ENCODE peak calls at places on chromosomes 6 and 20, in ten cellular contexts. One of them, this sample, is unnamed.

GRCh38 chr20:41203660-41204059 is 66.3 kb downstream of the PLCG1 start:
- DNase-seq in activated CD4-positive, alpha-beta T cell treated with anti-CD3 and anti-CD28 coated beads, Interleukin-2, amount 10 ng/mL, durations not matched to agents 7 days and 5 days: no peak
- DNase-seq in CD4-positive, CD25-positive, alpha-beta regulatory T cell: no peak
- DNase-seq in D341Med: no peak
- DNase-seq in SJSA1: no peak
- DNase-seq in gastrocnemius medialis: no peak
- DNase-seq in HEK293T: no peak
- DNase-seq in nephron progenitor cell: no peak
- DNase-seq in EH: no peak
- DNase-seq in NCI-H187: no peak
- DNase-seq in this sample: no peak

GRCh38 chr6:160042788-160043301 is 74.0 kb downstream of the IGF2R start:
- DNase-seq in activated CD4-positive, alpha-beta T cell treated with anti-CD3 and anti-CD28 coated beads, Interleukin-2, amount 10 ng/mL, durations not matched to agents 7 days and 5 days: no peak
- DNase-seq in CD4-positive, CD25-positive, alpha-beta regulatory T cell: no peak
- DNase-seq in D341Med: no peak
- DNase-seq in SJSA1: no peak
- DNase-seq in gastrocnemius medialis: no peak
- DNase-seq in HEK293T: no peak
- DNase-seq in nephron progenitor cell: no peak
- DNase-seq in EH: peak; percentile 69
- DNase-seq in NCI-H187: no peak
- DNase-seq in this sample: peak; percentile 20

GRCh38 chr6:21742238-21742660 is 148.7 kb downstream of the SOX4 start:
- DNase-seq in activated CD4-positive, alpha-beta T cell treated with anti-CD3 and anti-CD28 coated beads, Interleukin-2, amount 10 ng/mL, durations not matched to agents 7 days and 5 days: no peak
- DNase-seq in CD4-positive, CD25-positive, alpha-beta regulatory T cell: no peak
- DNase-seq in D341Med: no peak
- DNase-seq in SJSA1: no peak
- DNase-seq in gastrocnemius medialis: no peak
- DNase-seq in HEK293T: no peak
- DNase-seq in nephron progenitor cell: no peak
- DNase-seq in EH: peak; percentile 85
- DNase-seq in NCI-H187: no peak
- DNase-seq in this sample: peak; percentile 98

GRCh38 chr6:156832166-156832743 is 55.1 kb downstream of the ARID1B start:
- DNase-seq in activated CD4-positive, alpha-beta T cell treated with anti-CD3 and anti-CD28 coated beads, Interleukin-2, amount 10 ng/mL, durations not matched to agents 7 days and 5 days: no peak
- DNase-seq in CD4-positive, CD25-positive, alpha-beta regulatory T cell: no peak
- DNase-seq in D341Med: no peak
- DNase-seq in SJSA1: no peak
- DNase-seq in gastrocnemius medialis: no peak
- DNase-seq in HEK293T: no peak
- DNase-seq in nephron progenitor cell: no peak
- DNase-seq in EH: peak; percentile 42
- DNase-seq in NCI-H187: peak; percentile 23
- DNase-seq in this sample: peak; percentile 72

GRCh38 chr6:113560908-113561307 is 296.2 kb upstream of the MARCKS start:
- DNase-seq in activated CD4-positive, alpha-beta T cell treated with anti-CD3 and anti-CD28 coated beads, Interleukin-2, amount 10 ng/mL, durations not matched to agents 7 days and 5 days: no peak
- DNase-seq in CD4-positive, CD25-positive, alpha-beta regulatory T cell: no peak
- DNase-seq in D341Med: no peak
- DNase-seq in SJSA1: no peak
- DNase-seq in gastrocnemius medialis: no peak
- DNase-seq in HEK293T: no peak
- DNase-seq in nephron progenitor cell: no peak
- DNase-seq in EH: peak; percentile 85
- DNase-seq in NCI-H187: no peak
- DNase-seq in this sample: peak; percentile 84

GRCh38 chr6:5249451-5250122 is 11.2 kb downstream of the LYRM4 start:
- DNase-seq in activated CD4-positive, alpha-beta T cell treated with anti-CD3 and anti-CD28 coated beads, Interleukin-2, amount 10 ng/mL, durations not matched to agents 7 days and 5 days: no peak
- DNase-seq in CD4-positive, CD25-positive, alpha-beta regulatory T cell: no peak
- DNase-seq in D341Med: no peak
- DNase-seq in SJSA1: no peak
- DNase-seq in gastrocnemius medialis: no peak
- DNase-seq in HEK293T: no peak
- DNase-seq in nephron progenitor cell: no peak
- DNase-seq in EH: no peak
- DNase-seq in NCI-H187: no peak
- DNase-seq in this sample: no peak

GRCh38 chr20:14543040-14543439 is 205.6 kb upstream of the FLRT3 start:
- DNase-seq in activated CD4-positive, alpha-beta T cell treated with anti-CD3 and anti-CD28 coated beads, Interleukin-2, amount 10 ng/mL, durations not matched to agents 7 days and 5 days: no peak
- DNase-seq in CD4-positive, CD25-positive, alpha-beta regulatory T cell: no peak
- DNase-seq in D341Med: no peak
- DNase-seq in SJSA1: no peak
- DNase-seq in gastrocnemius medialis: no peak
- DNase-seq in HEK293T: no peak
- DNase-seq in nephron progenitor cell: no peak
- DNase-seq in EH: no peak
- DNase-seq in NCI-H187: no peak
- DNase-seq in this sample: peak; percentile 13

GRCh38 chr20:3084986-3085360 is 449 bp upstream of the AVP start:
- DNase-seq in activated CD4-positive, alpha-beta T cell treated with anti-CD3 and anti-CD28 coated beads, Interleukin-2, amount 10 ng/mL, durations not matched to agents 7 days and 5 days: no peak
- DNase-seq in CD4-positive, CD25-positive, alpha-beta regulatory T cell: no peak
- DNase-seq in D341Med: peak; percentile 33
- DNase-seq in SJSA1: no peak
- DNase-seq in gastrocnemius medialis: no peak
- DNase-seq in HEK293T: no peak
- DNase-seq in nephron progenitor cell: no peak
- DNase-seq in EH: no peak
- DNase-seq in NCI-H187: no peak
- DNase-seq in this sample: no peak

GRCh38 chr6:15254074-15254975 is 8.5 kb downstream of the JARID2 start:
- DNase-seq in activated CD4-positive, alpha-beta T cell treated with anti-CD3 and anti-CD28 coated beads, Interleukin-2, amount 10 ng/mL, durations not matched to agents 7 days and 5 days: no peak
- DNase-seq in CD4-positive, CD25-positive, alpha-beta regulatory T cell: no peak
- DNase-seq in D341Med: no peak
- DNase-seq in SJSA1: peak; percentile 83
- DNase-seq in gastrocnemius medialis: no peak
- DNase-seq in HEK293T: no peak
- DNase-seq in nephron progenitor cell: no peak
- DNase-seq in EH: peak; percentile 28
- DNase-seq in NCI-H187: peak; percentile 19
- DNase-seq in this sample: no peak

GRCh38 chr6:41302638-41303037 is 16.2 kb upstream of the TREM1 start:
- DNase-seq in activated CD4-positive, alpha-beta T cell treated with anti-CD3 and anti-CD28 coated beads, Interleukin-2, amount 10 ng/mL, durations not matched to agents 7 days and 5 days: no peak
- DNase-seq in CD4-positive, CD25-positive, alpha-beta regulatory T cell: no peak
- DNase-seq in D341Med: no peak
- DNase-seq in SJSA1: no peak
- DNase-seq in gastrocnemius medialis: no peak
- DNase-seq in HEK293T: no peak
- DNase-seq in nephron progenitor cell: no peak
- DNase-seq in EH: no peak
- DNase-seq in NCI-H187: no peak
- DNase-seq in this sample: no peak

GRCh38 chr6:66897576-66897975 is 1190.5 kb upstream of the EYS start:
- DNase-seq in activated CD4-positive, alpha-beta T cell treated with anti-CD3 and anti-CD28 coated beads, Interleukin-2, amount 10 ng/mL, durations not matched to agents 7 days and 5 days: no peak
- DNase-seq in CD4-positive, CD25-positive, alpha-beta regulatory T cell: no peak
- DNase-seq in D341Med: no peak
- DNase-seq in SJSA1: no peak
- DNase-seq in gastrocnemius medialis: no peak
- DNase-seq in HEK293T: no peak
- DNase-seq in nephron progenitor cell: no peak
- DNase-seq in EH: no peak
- DNase-seq in NCI-H187: no peak
- DNase-seq in this sample: peak; percentile 1

GRCh38 chr20:38930242-38930569 is 4.0 kb downstream of the FAM83D start:
- DNase-seq in activated CD4-positive, alpha-beta T cell treated with anti-CD3 and anti-CD28 coated beads, Interleukin-2, amount 10 ng/mL, durations not matched to agents 7 days and 5 days: no peak
- DNase-seq in CD4-positive, CD25-positive, alpha-beta regulatory T cell: no peak
- DNase-seq in D341Med: no peak
- DNase-seq in SJSA1: no peak
- DNase-seq in gastrocnemius medialis: no peak
- DNase-seq in HEK293T: no peak
- DNase-seq in nephron progenitor cell: no peak
- DNase-seq in EH: no peak
- DNase-seq in NCI-H187: no peak
- DNase-seq in this sample: no peak

GRCh38 chr20:63167918-63168520 is 47.9 kb downstream of the YTHDF1 start:
- DNase-seq in activated CD4-positive, alpha-beta T cell treated with anti-CD3 and anti-CD28 coated beads, Interleukin-2, amount 10 ng/mL, durations not matched to agents 7 days and 5 days: no peak
- DNase-seq in CD4-positive, CD25-positive, alpha-beta regulatory T cell: no peak
- DNase-seq in D341Med: no peak
- DNase-seq in SJSA1: no peak
- DNase-seq in gastrocnemius medialis: no peak
- DNase-seq in HEK293T: no peak
- DNase-seq in nephron progenitor cell: no peak
- DNase-seq in EH: no peak
- DNase-seq in NCI-H187: no peak
- DNase-seq in this sample: no peak